ENCODE peak calls at places on chromosome 5, in nine cellular contexts. One of them, this sample, is unnamed.
A peak's percentile ranks its signal among the peaks of the same experiment; 100 is the strongest.

GRCh38 chr5:172728481-172729241 is 42.3 kb downstream of the DUSP1 start:
- DNase-seq in effector memory CD4-positive, alpha-beta T cell: no peak
- DNase-seq in tibial nerve: no peak
- DNase-seq in MM.1S: no peak
- DNase-seq in A549: no peak
- DNase-seq in tibial artery: no peak
- DNase-seq in body of pancreas: no peak
- DNase-seq in Panc1: no peak
- DNase-seq in uterus: no peak
- DNase-seq in this sample: no peak

GRCh38 chr5:168215646-168216045 is 75.8 kb upstream of the WWC1 start:
- DNase-seq in MM.1S: no peak
- DNase-seq in tibial artery: no peak
- DNase-seq in tibial nerve: no peak
- DNase-seq in A549: no peak
- DNase-seq in effector memory CD4-positive, alpha-beta T cell: no peak
- DNase-seq in Panc1: no peak
- DNase-seq in body of pancreas: no peak
- DNase-seq in uterus: no peak
- DNase-seq in this sample: no peak

GRCh38 chr5:168121138-168121494 is 170.3 kb upstream of the WWC1 start:
- DNase-seq in body of pancreas: no peak
- DNase-seq in tibial nerve: no peak
- DNase-seq in uterus: no peak
- DNase-seq in Panc1: no peak
- DNase-seq in MM.1S: no peak
- DNase-seq in tibial artery: no peak
- DNase-seq in A549: no peak
- DNase-seq in effector memory CD4-positive, alpha-beta T cell: no peak
- DNase-seq in this sample: no peak

GRCh38 chr5:91875133-91875779 is 492.1 kb upstream of the ARRDC3 start:
- DNase-seq in tibial artery: no peak
- DNase-seq in effector memory CD4-positive, alpha-beta T cell: no peak
- DNase-seq in A549: no peak
- DNase-seq in body of pancreas: no peak
- DNase-seq in uterus: no peak
- DNase-seq in Panc1: no peak
- DNase-seq in MM.1S: no peak
- DNase-seq in tibial nerve: no peak
- DNase-seq in this sample: no peak

GRCh38 chr5:27875148-27875547 is 836.8 kb upstream of the CDH9 start:
- DNase-seq in A549: no peak
- DNase-seq in tibial artery: no peak
- DNase-seq in MM.1S: no peak
- DNase-seq in effector memory CD4-positive, alpha-beta T cell: no peak
- DNase-seq in uterus: no peak
- DNase-seq in tibial nerve: no peak
- DNase-seq in Panc1: no peak
- DNase-seq in body of pancreas: no peak
- DNase-seq in this sample: no peak

GRCh38 chr5:149358294-149358651 is 427 bp downstream of the PCYOX1L start:
- DNase-seq in uterus: peak; percentile 48
- DNase-seq in A549: no peak
- DNase-seq in Panc1: no peak
- DNase-seq in body of pancreas: peak; percentile 45
- DNase-seq in effector memory CD4-positive, alpha-beta T cell: no peak
- DNase-seq in tibial nerve: peak; percentile 38
- DNase-seq in MM.1S: peak; percentile 36
- DNase-seq in tibial artery: no peak
- DNase-seq in this sample: peak; percentile 68

GRCh38 chr5:73938280-73938937 is 312.4 kb downstream of the ARHGEF28 start:
- DNase-seq in effector memory CD4-positive, alpha-beta T cell: no peak
- DNase-seq in tibial nerve: no peak
- DNase-seq in uterus: no peak
- DNase-seq in MM.1S: no peak
- DNase-seq in tibial artery: no peak
- DNase-seq in body of pancreas: no peak
- DNase-seq in A549: peak; percentile 28
- DNase-seq in Panc1: peak; percentile 33
- DNase-seq in this sample: no peak

GRCh38 chr5:179270581-179271300 is 74.5 kb downstream of the ADAMTS2 start:
- DNase-seq in tibial nerve: peak; percentile 16
- DNase-seq in Panc1: no peak
- DNase-seq in A549: no peak
- DNase-seq in uterus: peak; percentile 83
- DNase-seq in MM.1S: no peak
- DNase-seq in body of pancreas: no peak
- DNase-seq in effector memory CD4-positive, alpha-beta T cell: no peak
- DNase-seq in tibial artery: peak; percentile 39
- DNase-seq in this sample: peak; percentile 14

GRCh38 chr5:58671155-58671554 is 88.3 kb downstream of the RAB3C start:
- DNase-seq in tibial nerve: no peak
- DNase-seq in uterus: no peak
- DNase-seq in effector memory CD4-positive, alpha-beta T cell: no peak
- DNase-seq in A549: no peak
- DNase-seq in Panc1: no peak
- DNase-seq in tibial artery: no peak
- DNase-seq in MM.1S: no peak
- DNase-seq in body of pancreas: peak; percentile 51
- DNase-seq in this sample: no peak

GRCh38 chr5:69188811-69189161 is 597 bp upstream of the CENPH start:
- DNase-seq in tibial nerve: no peak
- DNase-seq in effector memory CD4-positive, alpha-beta T cell: no peak
- DNase-seq in body of pancreas: no peak
- DNase-seq in uterus: no peak
- DNase-seq in A549: peak; percentile 55
- DNase-seq in Panc1: no peak
- DNase-seq in MM.1S: no peak
- DNase-seq in tibial artery: no peak
- DNase-seq in this sample: no peak

GRCh38 chr5:171528865-171529264 is 109.4 kb downstream of the FGF18 start:
- DNase-seq in tibial nerve: no peak
- DNase-seq in Panc1: no peak
- DNase-seq in effector memory CD4-positive, alpha-beta T cell: no peak
- DNase-seq in tibial artery: no peak
- DNase-seq in body of pancreas: no peak
- DNase-seq in uterus: no peak
- DNase-seq in A549: no peak
- DNase-seq in MM.1S: no peak
- DNase-seq in this sample: peak; percentile 27
- H3K27ac ChIP-seq in tibial nerve: no peak overlapping the region
- H3K27ac ChIP-seq in Panc1: no peak overlapping the region
- H3K27ac ChIP-seq in effector memory CD4-positive, alpha-beta T cell: no peak overlapping the region
- H3K27ac ChIP-seq in tibial artery: no peak overlapping the region
- H3K27ac ChIP-seq in body of pancreas: no peak overlapping the region
- H3K27ac ChIP-seq in uterus: no peak overlapping the region
- H3K27ac ChIP-seq in A549: no peak overlapping the region
- H3K27ac ChIP-seq in MM.1S: no peak overlapping the region
- H3K27ac ChIP-seq in this sample: no peak overlapping the region

DNA sequence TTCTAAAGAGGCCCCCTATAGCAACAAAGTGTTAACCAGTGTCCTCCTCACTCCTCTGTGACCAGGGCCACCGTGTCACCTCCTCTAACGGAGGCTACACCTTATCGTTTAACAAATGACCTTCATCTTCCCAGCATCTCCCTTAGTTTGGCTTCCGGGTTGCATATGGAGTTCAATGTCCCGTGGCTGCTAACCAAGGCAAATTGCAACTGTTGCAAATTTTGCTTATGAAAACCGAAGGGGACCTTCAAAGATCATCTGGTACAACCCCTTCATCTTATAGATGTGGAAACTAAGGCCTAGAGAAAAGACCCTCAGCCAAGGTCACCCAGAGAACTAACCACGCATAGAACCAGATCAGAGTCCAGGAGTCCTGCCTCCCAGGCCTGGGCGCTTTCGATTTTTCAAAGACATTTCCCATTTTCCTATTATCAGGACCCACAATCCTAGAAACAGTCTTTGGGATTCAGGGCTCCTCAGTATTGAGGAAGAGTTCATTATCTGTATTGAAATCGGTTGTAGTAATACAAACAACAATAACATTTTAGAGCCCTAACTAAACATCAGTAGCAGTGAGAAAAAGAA is 1.4 kb downstream of the PRELID2 start:
- DNase-seq in tibial artery: no peak
- DNase-seq in A549: no peak
- DNase-seq in body of pancreas: no peak
- DNase-seq in tibial nerve: no peak
- DNase-seq in uterus: no peak
- DNase-seq in MM.1S: no peak
- DNase-seq in effector memory CD4-positive, alpha-beta T cell: no peak
- DNase-seq in Panc1: no peak
- DNase-seq in this sample: no peak
- H3K4me3 ChIP-seq in tibial artery: no peak overlapping the region
- H3K4me3 ChIP-seq in A549: no peak overlapping the region
- H3K4me3 ChIP-seq in body of pancreas: no peak overlapping the region
- H3K4me3 ChIP-seq in tibial nerve: peak overlapping the region; percentile 64
- H3K4me3 ChIP-seq in uterus: no peak overlapping the region
- H3K4me3 ChIP-seq in MM.1S: no peak overlapping the region
- H3K4me3 ChIP-seq in effector memory CD4-positive, alpha-beta T cell: no peak overlapping the region
- H3K4me3 ChIP-seq in Panc1: peak overlapping the region; percentile 68
- H3K4me3 ChIP-seq in this sample: no peak overlapping the region

DNA sequence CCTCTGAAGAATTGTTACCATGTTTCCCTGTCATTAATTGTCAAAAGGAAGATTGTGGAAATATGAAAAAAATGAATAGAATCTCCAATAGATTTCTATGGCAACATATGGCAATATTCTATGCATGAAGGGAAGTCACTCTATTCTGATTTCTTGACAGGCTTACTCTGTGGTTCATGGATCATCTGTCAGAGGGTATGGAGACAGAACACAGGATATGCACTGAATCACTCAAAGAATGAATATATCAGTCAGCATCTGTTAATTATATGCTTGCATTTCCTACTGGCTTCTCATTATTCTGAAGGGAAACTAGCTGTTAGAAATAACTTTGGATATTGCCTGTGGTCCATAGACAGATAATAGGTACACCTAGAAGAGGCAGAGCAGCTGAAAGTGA is 918.9 kb downstream of the DTWD2 start:
- DNase-seq in A549: no peak
- DNase-seq in body of pancreas: no peak
- DNase-seq in Panc1: no peak
- DNase-seq in tibial artery: no peak
- DNase-seq in effector memory CD4-positive, alpha-beta T cell: no peak
- DNase-seq in tibial nerve: no peak
- DNase-seq in MM.1S: no peak
- DNase-seq in uterus: no peak
- DNase-seq in this sample: no peak
- H3K27ac ChIP-seq in A549: no peak overlapping the region
- H3K27ac ChIP-seq in body of pancreas: no peak overlapping the region
- H3K27ac ChIP-seq in Panc1: no peak overlapping the region
- H3K27ac ChIP-seq in tibial artery: no peak overlapping the region
- H3K27ac ChIP-seq in effector memory CD4-positive, alpha-beta T cell: no peak overlapping the region
- H3K27ac ChIP-seq in tibial nerve: no peak overlapping the region
- H3K27ac ChIP-seq in MM.1S: no peak overlapping the region
- H3K27ac ChIP-seq in uterus: no peak overlapping the region
- H3K27ac ChIP-seq in this sample: no peak overlapping the region

GRCh38 chr5:658103-658502 is 35.0 kb downstream of the TPPP start:
- DNase-seq in tibial artery: no peak
- DNase-seq in uterus: no peak
- DNase-seq in A549: no peak
- DNase-seq in MM.1S: no peak
- DNase-seq in body of pancreas: no peak
- DNase-seq in Panc1: no peak
- DNase-seq in effector memory CD4-positive, alpha-beta T cell: no peak
- DNase-seq in tibial nerve: no peak
- DNase-seq in this sample: no peak

GRCh38 chr5:654071-654778 is 38.9 kb downstream of the TPPP start:
- DNase-seq in tibial nerve: no peak
- DNase-seq in MM.1S: no peak
- DNase-seq in Panc1: no peak
- DNase-seq in uterus: no peak
- DNase-seq in effector memory CD4-positive, alpha-beta T cell: no peak
- DNase-seq in tibial artery: no peak
- DNase-seq in body of pancreas: no peak
- DNase-seq in A549: no peak
- DNase-seq in this sample: no peak

GRCh38 chr5:652773-653350 is 40.3 kb downstream of the TPPP start:
- DNase-seq in MM.1S: no peak
- DNase-seq in tibial nerve: peak; percentile 10
- DNase-seq in body of pancreas: no peak
- DNase-seq in effector memory CD4-positive, alpha-beta T cell: no peak
- DNase-seq in A549: no peak
- DNase-seq in uterus: no peak
- DNase-seq in Panc1: no peak
- DNase-seq in tibial artery: no peak
- DNase-seq in this sample: no peak

GRCh38 chr5:657570-657969 is 35.6 kb downstream of the TPPP start:
- DNase-seq in tibial artery: no peak
- DNase-seq in effector memory CD4-positive, alpha-beta T cell: no peak
- DNase-seq in MM.1S: no peak
- DNase-seq in body of pancreas: no peak
- DNase-seq in A549: peak; percentile 23
- DNase-seq in uterus: no peak
- DNase-seq in Panc1: peak; percentile 97
- DNase-seq in tibial nerve: no peak
- DNase-seq in this sample: no peak

DNA sequence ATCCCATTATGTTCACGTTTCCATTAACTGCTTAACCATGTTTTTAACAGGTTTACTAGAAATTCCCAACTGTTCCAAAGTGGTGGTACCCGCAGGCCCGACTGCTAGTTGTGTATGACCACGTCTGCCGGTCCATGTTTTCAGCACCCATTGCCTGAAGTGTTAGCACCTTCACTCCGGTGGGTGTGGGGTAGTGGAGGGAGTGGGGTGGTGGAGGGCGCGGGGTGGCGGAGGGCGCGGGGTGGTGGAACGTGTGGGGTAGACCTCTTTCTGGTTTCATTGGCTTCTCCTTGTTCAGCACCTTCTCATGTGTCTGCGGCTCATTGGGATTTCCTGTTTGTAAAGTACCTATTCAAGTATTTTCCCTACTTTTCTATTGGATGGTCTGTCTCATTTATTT is 37.7 kb downstream of the TPPP start:
- DNase-seq in uterus: no peak
- DNase-seq in Panc1: no peak
- DNase-seq in tibial artery: no peak
- DNase-seq in body of pancreas: no peak
- DNase-seq in A549: no peak
- DNase-seq in MM.1S: no peak
- DNase-seq in tibial nerve: no peak
- DNase-seq in effector memory CD4-positive, alpha-beta T cell: no peak
- DNase-seq in this sample: no peak
- H3K4me3 ChIP-seq in uterus: no peak overlapping the region
- H3K4me3 ChIP-seq in Panc1: no peak overlapping the region
- H3K4me3 ChIP-seq in tibial artery: no peak overlapping the region
- H3K4me3 ChIP-seq in body of pancreas: no peak overlapping the region
- H3K4me3 ChIP-seq in A549: no peak overlapping the region
- H3K4me3 ChIP-seq in MM.1S: no peak overlapping the region
- H3K4me3 ChIP-seq in tibial nerve: no peak overlapping the region
- H3K4me3 ChIP-seq in effector memory CD4-positive, alpha-beta T cell: no peak overlapping the region
- H3K4me3 ChIP-seq in this sample: no peak overlapping the region